ENCODE peak calls at places on chromosomes 11 and 22, in ten cellular contexts. R is SK-N-SH; L is CD8-positive, alpha-beta T cell; W is ovary; H is heart left ventricle; U is vagina; Y is lower lobe of right lung; E is uterus; F is HepG2; O is cardiac muscle cell. N is an unnamed sample. For H3K4me1 and H3K27me3, the result is how much of the 10 kb centered on the place peaks cover.

GRCh38 chr11:110759972-110760381 is 47.7 kb upstream of the ARHGAP20 start:
- DNase-seq in U (no peak), H (no peak), W (no peak), Y (no peak), F (no peak), L (no peak), R (no peak), O (no peak), E (no peak), N (no peak)

GRCh38 chr22:27472975-27473374 is 328.6 kb downstream of the MN1 start:
- DNase-seq in Y (no peak), H (no peak), R (no peak), E (no peak), L (no peak), O (peak), F (no peak), W (no peak), U (no peak), N (no peak)

GRCh38 chr22:27454807-27455450 is 346.6 kb downstream of the MN1 start:
- DNase-seq in E (no peak), U (no peak), R (no peak), L (no peak), W (no peak), H (no peak), Y (no peak), F (no peak), O (no peak), N (no peak)

GRCh38 chr11:35781342-35782171 is 119.0 kb downstream of the TRIM44 start:
- DNase-seq in E (no peak), O (no peak), F (no peak), R (no peak), W (no peak), Y (no peak), H (no peak), L (no peak), U (no peak), N (no peak)

GRCh38 chr11:120625565-120625964 is 114.0 kb downstream of the GRIK4 start:
- DNase-seq in U (no peak), H (no peak), W (no peak), F (no peak), L (no peak), O (no peak), E (no peak), Y (no peak), R (no peak), N (no peak)

GRCh38 chr11:75655619-75656018 is 13.2 kb downstream of the MAP6 start:
- DNase-seq in Y (no peak), E (no peak), W (no peak), R (no peak), H (no peak), F (no peak), U (no peak), O (no peak), L (no peak), N (no peak)

GRCh38 chr11:111001986-111002616 is 243.4 kb upstream of the POU2AF2 start:
- DNase-seq in O (no peak), Y (no peak), L (no peak), W (no peak), E (no peak), U (no peak), F (no peak), H (no peak), R (no peak), N (no peak)

GRCh38 chr11:74221816-74222215 is 50.7 kb downstream of the PPME1 start:
- DNase-seq in L (no peak), O (no peak), F (no peak), R (no peak), H (no peak), Y (no peak), E (no peak), U (no peak), W (no peak), N (no peak)

GRCh38 chr11:17684550-17684949 is 34.8 kb upstream of the MYOD1 start:
- DNase-seq in W (no peak), F (no peak), U (no peak), O (no peak), R (no peak), Y (no peak), H (no peak), E (no peak), L (no peak), N (no peak)

GRCh38 chr22:24994070-24994763 is 41.7 kb downstream of the KIAA1671 start:
- DNase-seq in Y (no peak), H (no peak), W (no peak), R (no peak), E (no peak), L (no peak), O (peak), F (no peak), U (no peak), N (no peak)

GRCh38 chr22:43995798-43996169 is 28.3 kb upstream of the PARVB start:
- DNase-seq in U (no peak), O (no peak), L (no peak), E (no peak), H (no peak), Y (no peak), F (no peak), W (no peak), R (no peak), N (no peak)

GRCh38 chr22:39617342-39617741 is 46.8 kb downstream of the CACNA1I start:
- DNase-seq in L (no peak), U (no peak), F (no peak), W (no peak), Y (no peak), O (no peak), E (no peak), R (peak), H (no peak), N (no peak)

GRCh38 chr22:37501610-37502341 is 15.6 kb upstream of the MFNG start:
- DNase-seq in E (peak), O (no peak), U (no peak), F (peak), L (no peak), H (peak), W (peak), R (no peak), Y (peak), N (peak)

GRCh38 chr11:69444381-69445130 is 36.9 kb upstream of the LINC01488 start:
- DNase-seq in W (no peak), O (peak), Y (peak), E (peak), L (no peak), U (no peak), R (no peak), H (peak), F (peak), N (peak)

GRCh38 chr22:39471421-39472141 is 14.8 kb downstream of the MGAT3 start:
- DNase-seq in E (no peak), H (peak), Y (no peak), W (no peak), O (peak), L (no peak), F (no peak), U (no peak), R (no peak), N (no peak)

GRCh38 chr22:22576244-22576988 is 17.4 kb upstream of the PRAME start:
- DNase-seq in O (no peak), R (peak), E (no peak), H (peak), U (no peak), W (no peak), L (no peak), Y (no peak), F (peak), N (peak)

GRCh38 chr11:28999620-29000019 is 891.4 kb downstream of the METTL15 start:
- DNase-seq in Y (no peak), W (no peak), R (no peak), E (no peak), U (no peak), L (no peak), F (no peak), O (no peak), H (no peak), N (no peak)

GRCh38 chr11:77411238-77411637 is 62.7 kb downstream of the PAK1 start:
- DNase-seq in H (peak), U (no peak), Y (peak), W (peak), O (peak), F (no peak), R (no peak), L (no peak), E (peak), N (peak)

GRCh38 chr11:105092255-105093239 is 47.0 kb downstream of the CARD18 start:
- DNase-seq in H (no peak), Y (no peak), F (no peak), U (no peak), R (no peak), O (no peak), W (no peak), E (no peak), L (no peak), N (no peak)

GRCh38 chr11:118532091-118532490 is 1.1 kb downstream of the TMEM25 start:
- DNase-seq in L (no peak), R (no peak), E (no peak), O (no peak), U (no peak), H (no peak), Y (no peak), W (no peak), F (no peak), N (no peak)

GRCh38 chr22:23085351-23085671 is 15.0 kb downstream of the GNAZ start:
- DNase-seq in L (no peak), U (no peak), O (no peak), Y (no peak), F (no peak), E (no peak), W (no peak), H (no peak), R (no peak), N (no peak)

GRCh38 chr11:12762696-12763324 is 88.6 kb downstream of the TEAD1 start:
- DNase-seq in O (no peak), F (no peak), L (no peak), H (no peak), W (no peak), R (no peak), U (no peak), E (no peak), Y (no peak), N (no peak)

GRCh38 chr11:45319077-45319476 is 32.9 kb upstream of the SYT13 start:
- DNase-seq in H (no peak), O (no peak), W (no peak), L (no peak), F (no peak), U (peak), Y (no peak), E (no peak), R (no peak), N (no peak)

GRCh38 chr11:36316049-36316448 is 20.0 kb downstream of the PRR5L start:
- DNase-seq in H (no peak), E (no peak), U (no peak), W (no peak), Y (no peak), F (no peak), R (no peak), L (no peak), O (no peak), N (no peak)

GRCh38 chr22:50710221-50710620 is 27.8 kb upstream of the ACR start:
- DNase-seq in U (no peak), F (no peak), R (no peak), L (no peak), E (no peak), Y (peak), W (no peak), O (no peak), H (no peak), N (no peak)

GRCh38 chr11:12137938-12138731 is 27.7 kb downstream of the MICAL2 start:
- DNase-seq in F (no peak), H (no peak), L (no peak), W (no peak), R (peak), E (peak), U (no peak), Y (no peak), O (no peak), N (no peak)

GRCh38 chr11:134261626-134262488 is 8.5 kb downstream of the ACAD8 start:
- DNase-seq in O (peak), U (no peak), L (no peak), R (peak), E (no peak), H (no peak), Y (no peak), W (no peak), F (peak), N (no peak)

GRCh38 chr22:39475902-39476301 is 19.1 kb downstream of the MGAT3 start:
- DNase-seq in E (no peak), W (no peak), F (no peak), R (no peak), U (no peak), H (peak), Y (no peak), O (no peak), L (no peak), N (no peak)

GRCh38 chr11:69949327-69949726 is 128.8 kb upstream of the ANO1 start:
- DNase-seq in U (no peak), H (no peak), O (no peak), E (no peak), Y (no peak), L (no peak), W (no peak), R (no peak), F (peak), N (peak)

GRCh38 chr11:67157691-67158090 is 38.6 kb downstream of the KDM2A start:
- DNase-seq in W (no peak), O (no peak), Y (no peak), H (no peak), E (no peak), R (no peak), F (no peak), L (no peak), U (no peak), N (no peak)

GRCh38 chr11:69862331-69862761 is 43.1 kb upstream of the FGF3 start:
- DNase-seq in H (no peak), R (no peak), W (no peak), F (no peak), E (no peak), Y (peak), U (no peak), L (no peak), O (no peak), N (no peak)

GRCh38 chr11:27187848-27188621 is 147.4 kb downstream of the BBOX1 start:
- DNase-seq in Y (no peak), F (no peak), E (no peak), O (peak), H (no peak), R (no peak), W (no peak), L (no peak), U (no peak), N (no peak)

GRCh38 chr11:118851970-118852369 is 31.7 kb upstream of the CXCR5 start:
- DNase-seq in O (no peak), Y (no peak), R (no peak), F (no peak), U (no peak), H (no peak), E (no peak), L (no peak), W (no peak), N (no peak)

GRCh38 chr11:14544611-14545010 is 24.4 kb upstream of the PSMA1 start:
- DNase-seq in R (no peak), Y (no peak), H (no peak), U (no peak), F (no peak), W (no peak), E (no peak), L (no peak), O (no peak), N (no peak)

GRCh38 chr11:59216654-59217640 is 4.2 kb upstream of the MPEG1 start:
- DNase-seq in U (no peak), R (no peak), O (no peak), H (peak), Y (no peak), F (no peak), L (no peak), W (no peak), E (peak), N (no peak)

GRCh38 chr22:22463855-22464540 is 44.5 kb downstream of the ZNF280B start:
- DNase-seq in H (peak), W (peak), E (peak), R (peak), O (peak), L (peak), F (peak), U (no peak), Y (no peak), N (no peak)

GRCh38 chr11:124891390-124891861 is 6.2 kb downstream of the ROBO4 start:
- DNase-seq in F (no peak), U (peak), L (peak), H (peak), O (no peak), Y (no peak), W (no peak), E (no peak), R (peak), N (no peak)

GRCh38 chr11:67022961-67023956 is at the start of gene SYT12:
- DNase-seq in F (no peak), H (no peak), O (peak), Y (no peak), U (no peak), E (no peak), W (no peak), L (no peak), R (peak), N (peak)

GRCh38 chr11:70020336-70021214 is 57.5 kb upstream of the ANO1 start:
- DNase-seq in R (no peak), E (no peak), H (peak), L (no peak), U (no peak), F (no peak), O (no peak), W (no peak), Y (no peak), N (no peak)

DNA sequence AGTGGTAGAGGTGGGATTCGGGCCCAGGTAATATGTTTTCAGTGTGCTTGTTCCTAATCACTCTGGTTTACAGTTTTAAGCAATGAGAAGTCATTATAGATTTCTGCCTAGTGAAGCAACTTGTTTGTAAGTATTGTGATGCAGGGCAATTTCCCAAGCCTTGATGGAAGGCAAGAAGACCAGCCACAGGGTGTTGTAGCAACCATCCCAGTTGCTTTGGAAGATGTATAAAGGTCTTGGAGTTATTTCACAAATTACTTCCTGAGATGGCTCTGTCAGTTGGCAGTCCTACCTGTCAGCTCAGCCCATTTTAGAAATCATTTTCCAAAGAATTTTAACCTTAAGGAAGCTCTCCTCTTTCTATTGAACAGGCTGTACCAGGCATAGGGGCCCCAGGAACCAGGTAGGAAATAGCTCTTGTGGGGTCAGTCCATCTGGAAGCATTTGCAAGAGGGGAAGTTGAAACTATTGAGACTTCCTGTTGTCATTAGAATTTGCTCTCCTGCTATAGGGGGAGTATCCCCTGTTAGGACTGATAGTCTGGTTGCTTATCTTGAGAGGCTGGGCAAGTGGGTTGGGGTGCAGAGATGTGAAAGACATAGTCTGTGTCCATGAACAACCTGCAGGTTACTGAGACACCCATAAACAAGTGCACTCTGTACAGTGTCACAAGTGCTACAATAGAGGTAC is 47.9 kb downstream of the STIM1 start:
- DNase-seq in F (no peak), U (no peak), O (no peak), W (no peak), H (no peak), L (no peak), R (no peak), E (no peak), Y (no peak), N (no peak)
- H3K4me1 ChIP-seq in F (half or more), U (half or more), O (under half), W (under half), H (under half), L (half or more), R (under half), E (under half), Y (half or more), N (under half)

DNA sequence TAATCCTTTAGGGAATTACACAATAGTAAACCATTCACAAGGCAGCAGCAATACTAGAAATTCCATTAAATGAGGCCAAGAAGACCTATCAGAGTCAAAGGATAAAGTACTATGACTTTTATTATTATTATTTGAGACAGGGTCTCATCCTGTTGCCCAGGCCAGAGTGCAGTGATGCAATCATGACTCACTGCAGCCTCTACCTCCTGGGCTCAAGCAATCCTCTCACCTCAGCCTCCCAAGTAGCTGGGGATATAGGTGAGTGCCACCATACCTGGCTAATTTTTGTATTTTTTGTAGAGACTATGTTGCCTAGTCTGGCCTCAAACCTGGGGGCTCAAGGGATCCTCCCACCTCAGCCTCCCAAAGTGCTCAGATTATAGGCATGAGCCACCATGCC is 51.8 kb downstream of the TTC28 start:
- DNase-seq in L (no peak), W (no peak), F (no peak), U (no peak), E (no peak), Y (no peak), O (no peak), R (no peak), H (no peak), N (no peak)
- H3K27me3 ChIP-seq in L (under half), W (under half), F (under half), U (under half), E (under half), Y (under half), O (under half), R (under half), H (under half), N (under half)

GRCh38 chr11:1963864-1964263 is 16.7 kb downstream of the MRPL23 start:
- DNase-seq in L (peak), U (no peak), Y (peak), E (peak), R (no peak), W (peak), O (no peak), H (no peak), F (no peak), N (no peak)
- H3K4me3 ChIP-seq in L (no peak), U (no peak), Y (no peak), E (no peak), R (no peak), W (no peak), O (no peak), H (no peak), F (no peak), N (no peak)

DNA sequence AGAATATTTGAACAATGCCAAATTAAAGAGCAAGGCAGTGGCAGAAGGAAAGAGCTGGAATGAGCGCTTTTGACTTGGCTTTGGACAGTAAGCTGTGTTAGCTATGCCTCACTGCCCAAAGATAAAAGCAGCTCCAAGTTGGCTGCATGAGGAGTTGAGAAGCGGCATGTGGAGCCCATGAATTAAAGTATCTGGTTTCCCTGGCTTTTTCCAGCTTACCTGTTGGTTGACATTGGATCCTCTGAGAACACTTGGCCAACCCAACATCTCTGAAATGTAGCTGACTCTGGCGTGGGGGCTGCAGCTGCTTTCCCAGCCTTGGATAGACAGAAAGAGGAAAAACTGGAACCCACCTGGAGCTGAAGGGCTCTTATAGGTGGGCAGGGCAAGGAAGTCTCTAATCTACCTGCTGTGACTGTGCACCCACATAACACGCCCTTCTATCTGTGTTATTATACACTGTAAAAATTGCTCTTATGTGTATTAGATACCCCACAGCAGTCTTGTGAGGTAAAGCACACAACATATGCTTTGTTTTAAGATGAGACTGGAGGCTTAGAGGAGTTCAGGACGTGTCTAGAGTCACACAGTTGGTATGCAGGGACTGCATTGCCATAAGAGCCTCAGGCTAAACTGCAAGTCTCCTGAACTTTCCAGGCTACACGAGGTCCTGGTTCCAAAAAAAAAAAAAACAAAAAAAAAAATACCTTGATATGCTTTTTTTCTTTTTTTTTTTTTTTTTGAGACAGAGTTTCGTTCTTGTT is 5.8 kb downstream of the UBASH3B start:
- DNase-seq in O (no peak), W (no peak), Y (no peak), U (no peak), E (no peak), R (no peak), F (no peak), L (no peak), H (no peak), N (no peak)
- H3K4me1 ChIP-seq in O (under half), W (under half), Y (under half), U (under half), E (under half), R (under half), F (under half), L (half or more), H (under half), N (under half)

GRCh38 chr11:130778026-130778425 is 138.3 kb downstream of the SNX19 start:
- DNase-seq in U (no peak), E (no peak), L (no peak), F (no peak), H (no peak), O (no peak), W (no peak), Y (no peak), R (no peak), N (no peak)

GRCh38 chr11:130779943-130780342 is 136.3 kb downstream of the SNX19 start:
- DNase-seq in R (no peak), W (no peak), U (no peak), F (no peak), L (no peak), E (no peak), H (no peak), Y (no peak), O (no peak), N (no peak)

GRCh38 chr11:130782361-130783221 is 133.7 kb downstream of the SNX19 start:
- DNase-seq in Y (no peak), O (no peak), H (no peak), W (no peak), U (no peak), R (no peak), L (no peak), F (no peak), E (no peak), N (no peak)

GRCh38 chr11:130781906-130782305 is 134.4 kb downstream of the SNX19 start:
- DNase-seq in L (no peak), O (no peak), U (no peak), F (no peak), E (no peak), Y (no peak), R (no peak), H (no peak), W (no peak), N (no peak)

GRCh38 chr11:130780437-130780836 is 135.8 kb downstream of the SNX19 start:
- DNase-seq in L (no peak), H (no peak), Y (no peak), R (no peak), O (no peak), F (no peak), U (no peak), E (no peak), W (no peak), N (no peak)
- H3K27me3 ChIP-seq in L (under half), H (under half), Y (under half), R (under half), O (under half), F (under half), U (under half), E (under half), W (under half), N (under half)

N was measured in pancreas.